ENCODE peak calls at places on chromosomes 11 and 22, in four cellular contexts. A is CD4-positive, alpha-beta memory T cell; P is spleen; F is right cardiac atrium. S is an unnamed sample.

GRCh38 chr11:6864436-6864835 is 1.6 kb downstream of the OR10A2 start:
- DNase-seq in A (no peak), P (no peak), F (no peak), S (no peak)

GRCh38 chr11:14202263-14203173 is 156.5 kb downstream of the RRAS2 start:
- DNase-seq in A (no peak), P (no peak), F (no peak), S (no peak)

GRCh38 chr22:23781065-23781464 is 5.7 kb upstream of the SMARCB1 start:
- DNase-seq in A (no peak), P (no peak), F (peak; percentile 43), S (no peak)

GRCh38 chr11:72832301-72833082 is 18.3 kb downstream of the ATG16L2 start:
- DNase-seq in A (no peak), P (no peak), F (no peak), S (no peak)

GRCh38 chr11:116072776-116073175 is 568.6 kb upstream of the CADM1 start:
- DNase-seq in A (no peak), P (no peak), F (no peak), S (no peak)

GRCh38 chr22:50587407-50587806 is 4.8 kb upstream of the CHKB start:
- DNase-seq in A (no peak), P (peak; percentile 37), F (peak; percentile 4), S (no peak)

GRCh38 chr11:8090756-8091155 is 9.7 kb downstream of the TUB start:
- DNase-seq in A (no peak), P (peak; percentile 24), F (no peak), S (peak; percentile 46)

GRCh38 chr22:48772286-48772907 is 1055.3 kb downstream of the BRD1 start:
- DNase-seq in A (no peak), P (no peak), F (no peak), S (no peak)

GRCh38 chr11:29629281-29629680 is 387.5 kb downstream of the KCNA4 start:
- DNase-seq in A (no peak), P (no peak), F (peak; percentile 19), S (peak; percentile 4)

GRCh38 chr11:117823941-117824420 is 563 bp downstream of the FXYD2 start:
- DNase-seq in A (no peak), P (peak; percentile 79), F (peak; percentile 94), S (peak; percentile 80)

GRCh38 chr11:61529537-61530225 is 21.1 kb downstream of the LRRC10B start:
- DNase-seq in A (no peak), P (no peak), F (no peak), S (no peak)

GRCh38 chr11:120929664-120930154 is 94.2 kb upstream of the TBCEL start:
- DNase-seq in A (no peak), P (no peak), F (peak; percentile 74), S (peak; percentile 68)

GRCh38 chr11:107561688-107562087 is 3.8 kb downstream of the ALKBH8 start:
- DNase-seq in A (no peak), P (no peak), F (no peak), S (no peak)

GRCh38 chr11:9787981-9788521 is 124.2 kb downstream of the SWAP70 start:
- DNase-seq in A (no peak), P (no peak), F (no peak), S (peak; percentile 97)

GRCh38 chr11:58945663-58946062 is 6.4 kb downstream of the GLYATL1 start:
- DNase-seq in A (no peak), P (no peak), F (no peak), S (no peak)

GRCh38 chr22:36379593-36380361 is 8.0 kb downstream of the MYH9 start:
- DNase-seq in A (peak; percentile 80), P (peak; percentile 89), F (peak; percentile 47), S (no peak)

GRCh38 chr11:116641561-116642045 is 131.2 kb downstream of the BUD13 start:
- DNase-seq in A (no peak), P (no peak), F (no peak), S (peak; percentile 59)

GRCh38 chr22:48407256-48407955 is 1420.3 kb downstream of the BRD1 start:
- DNase-seq in A (no peak), P (no peak), F (no peak), S (no peak)

GRCh38 chr22:42621505-42622002 is 6.9 kb upstream of the POLDIP3 start:
- DNase-seq in A (no peak), P (peak; percentile 90), F (peak; percentile 88), S (peak; percentile 83)

GRCh38 chr22:42619261-42620063 is 4.8 kb upstream of the POLDIP3 start:
- DNase-seq in A (no peak), P (no peak), F (peak; percentile 70), S (no peak)

GRCh38 chr22:42622061-42622710 is 7.5 kb upstream of the POLDIP3 start:
- DNase-seq in A (no peak), P (no peak), F (peak; percentile 54), S (no peak)

GRCh38 chr22:42617155-42617983 is 2.7 kb upstream of the POLDIP3 start:
- DNase-seq in A (no peak), P (no peak), F (peak; percentile 55), S (no peak)

DNA sequence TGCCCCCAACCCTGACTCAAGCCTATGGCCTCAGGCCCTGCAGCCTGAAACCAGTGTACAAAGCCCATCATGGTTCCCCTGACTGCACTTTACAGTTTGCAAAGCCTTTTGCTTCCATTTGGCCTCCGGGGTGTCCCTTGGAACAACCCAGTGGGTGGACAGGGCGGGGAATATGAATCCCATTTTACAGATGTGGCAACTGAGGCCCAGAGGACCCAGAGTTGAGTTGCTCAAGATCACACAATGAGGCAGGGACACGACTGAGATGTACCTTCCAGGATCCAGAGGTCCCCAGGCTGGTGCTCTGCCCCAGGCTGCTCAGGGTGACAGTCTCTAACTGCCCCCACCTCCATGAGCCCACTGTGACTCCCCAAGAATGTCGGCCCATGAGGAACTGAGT is 5.4 kb upstream of the POLDIP3 start:
- DNase-seq in A (no peak), P (no peak), F (no peak), S (no peak)
- H3K4me1 ChIP-seq in A (peaks cover 8% of the 10 kb centered on the region), P (peaks cover 51% of the 10 kb centered on the region), F (peaks cover 3% of the 10 kb centered on the region), S (no peaks in the 10 kb centered on the region)

GRCh38 chr11:47566166-47566546 is 757 bp downstream of the PTPMT1 start:
- DNase-seq in A (no peak), P (peak; percentile 73), F (no peak), S (no peak)
- H3K27ac ChIP-seq in A (peak overlapping the region; percentile 73), P (peak overlapping the region; percentile 75), F (no peak overlapping the region), S (peak overlapping the region; percentile 49)

DNA sequence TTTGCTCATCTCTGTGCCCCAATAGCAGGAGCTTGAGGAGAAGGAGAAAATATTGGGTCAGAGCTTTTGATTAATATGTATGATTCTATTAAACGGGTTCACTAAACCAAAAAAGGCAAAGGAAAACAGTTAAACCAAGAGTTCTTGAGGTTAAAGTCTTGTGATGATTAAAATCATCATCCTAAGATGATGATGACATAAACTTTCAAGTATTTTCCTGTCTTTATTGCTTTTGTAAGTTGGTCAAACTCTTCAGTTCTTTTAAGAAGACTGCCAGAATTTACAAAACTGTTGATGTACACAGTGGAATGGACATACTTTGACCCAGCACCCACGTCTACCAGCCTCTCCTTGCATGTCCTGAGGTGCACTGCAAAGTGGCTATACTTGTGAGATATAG is 41.0 kb downstream of the FDX1 start:
- DNase-seq in A (no peak), P (no peak), F (no peak), S (no peak)
- H3K4me1 ChIP-seq in A (no peaks in the 10 kb centered on the region), P (no peaks in the 10 kb centered on the region), F (no peaks in the 10 kb centered on the region), S (no peaks in the 10 kb centered on the region)

DNA sequence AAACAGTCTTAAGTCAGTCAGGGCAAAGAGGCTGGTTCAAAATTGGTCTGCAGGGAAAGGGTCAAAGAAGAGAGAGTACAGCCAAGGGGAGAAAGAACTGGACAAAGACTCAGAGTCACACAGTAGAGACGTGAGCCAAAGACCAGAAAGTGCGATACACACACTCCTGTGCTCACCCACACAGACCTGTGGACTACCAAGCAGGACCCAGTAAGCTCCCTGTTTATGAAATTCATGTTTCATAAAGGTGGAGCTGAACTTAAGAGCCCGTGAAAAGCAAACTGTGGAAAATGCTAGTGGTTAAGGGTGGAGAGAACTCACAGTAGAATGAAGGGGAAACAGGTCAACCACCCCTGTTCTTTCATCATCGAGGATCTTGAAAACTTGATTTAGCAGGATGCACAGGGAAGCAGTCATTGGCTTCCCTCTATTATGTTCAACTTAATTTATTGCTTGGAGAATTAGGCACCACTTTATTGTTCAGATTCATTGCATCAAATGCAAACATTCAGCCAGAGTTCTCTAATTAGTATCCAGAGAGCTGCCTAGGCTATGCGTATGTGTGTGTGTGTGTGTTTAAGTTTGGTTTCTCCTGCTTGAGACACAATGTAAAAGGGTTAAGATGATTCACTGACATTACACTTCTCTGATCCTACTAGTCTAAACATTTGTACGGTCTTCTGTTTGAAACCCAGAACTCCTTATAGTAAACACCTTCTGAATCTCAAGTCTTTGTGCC is 160.9 kb upstream of the MTMR2 start:
- DNase-seq in A (no peak), P (no peak), F (no peak), S (no peak)
- H3K27ac ChIP-seq in A (no peak overlapping the region), P (no peak overlapping the region), F (no peak overlapping the region), S (no peak overlapping the region)

GRCh38 chr22:30306629-30307016 is 17.3 kb upstream of the CASTOR1 start:
- DNase-seq in A (peak; percentile 35), P (no peak), F (no peak), S (no peak)
- H3K4me1 ChIP-seq in A (peaks cover 100% of the 10 kb centered on the region), P (peaks cover 100% of the 10 kb centered on the region), F (peaks cover 59% of the 10 kb centered on the region), S (peaks cover 5% of the 10 kb centered on the region)

GRCh38 chr11:77165066-77165465 is 37.0 kb downstream of the MYO7A start:
- DNase-seq in A (no peak), P (no peak), F (peak; percentile 7), S (no peak)
- H3K27ac ChIP-seq in A (no peak overlapping the region), P (no peak overlapping the region), F (no peak overlapping the region), S (no peak overlapping the region)

GRCh38 chr22:28674121-28674563 is 5.5 kb downstream of the TTC28 start:
- DNase-seq in A (peak; percentile 70), P (no peak), F (no peak), S (peak; percentile 74)

GRCh38 chr22:28670691-28671261 is 8.9 kb downstream of the TTC28 start:
- DNase-seq in A (no peak), P (no peak), F (no peak), S (no peak)

GRCh38 chr22:28669388-28669787 is 10.3 kb downstream of the TTC28 start:
- DNase-seq in A (no peak), P (no peak), F (no peak), S (no peak)

GRCh38 chr22:28670153-28670552 is 9.5 kb downstream of the TTC28 start:
- DNase-seq in A (no peak), P (no peak), F (no peak), S (no peak)
- H3K4me1 ChIP-seq in A (peaks cover 27% of the 10 kb centered on the region), P (peaks cover 16% of the 10 kb centered on the region), F (no peaks in the 10 kb centered on the region), S (no peaks in the 10 kb centered on the region)

S was measured in cardiac muscle cell.